ENCODE peak calls at places on chromosomes 3 and 15, in eight cellular contexts. A is MCF 10A, Q is MM.1S, R is NB4, H is cardiac muscle cell, D is ovary, K is upper lobe of right lung, F is brain microvascular endothelial cell. S is an unnamed sample.

GRCh38 chr3:186680869-186681268 is 15.1 kb downstream of the HRG start:
- DNase-seq in Q (no peak), R (no peak), D (no peak), H (no peak), A (peak), F (no peak), K (no peak), S (no peak)

GRCh38 chr3:111750278-111750884 is 108.7 kb upstream of the PHLDB2 start:
- DNase-seq in H (no peak), A (peak), K (no peak), Q (no peak), D (no peak), R (no peak), F (no peak), S (no peak)

GRCh38 chr15:59299919-59300617 is 72.6 kb downstream of the MYO1E start:
- DNase-seq in D (peak), K (peak), H (peak), Q (peak), F (peak), A (peak), R (peak), S (peak)

GRCh38 chr3:39207361-39208192 is 15.2 kb upstream of the XIRP1 start:
- DNase-seq in K (no peak), D (no peak), A (no peak), R (no peak), Q (peak), H (no peak), F (no peak), S (no peak)

GRCh38 chr3:24686764-24687163 is 192.1 kb upstream of the THRB start:
- DNase-seq in D (no peak), K (no peak), R (peak), F (peak), Q (peak), H (peak), A (no peak), S (peak)

GRCh38 chr15:64635486-64635815 is 139.9 kb downstream of the RBPMS2 start:
- DNase-seq in Q (no peak), H (peak), F (peak), D (no peak), R (peak), A (peak), K (no peak), S (no peak)

GRCh38 chr3:179948740-179949139 is 88.0 kb downstream of the PEX5L start:
- DNase-seq in F (no peak), K (no peak), A (no peak), H (no peak), D (no peak), Q (no peak), R (no peak), S (no peak)

GRCh38 chr3:147120029-147120428 is 286.3 kb downstream of the ZIC4 start:
- DNase-seq in Q (peak), R (peak), A (peak), F (no peak), D (no peak), K (no peak), H (peak), S (no peak)

GRCh38 chr3:177633671-177634207 is 436.5 kb upstream of the TBL1XR1 start:
- DNase-seq in Q (no peak), K (no peak), D (no peak), H (peak), F (peak), A (peak), R (no peak), S (no peak)

GRCh38 chr3:177126015-177126773 is 71.1 kb downstream of the TBL1XR1 start:
- DNase-seq in Q (no peak), H (peak), D (no peak), F (peak), K (no peak), R (no peak), A (peak), S (no peak)

GRCh38 chr3:13647314-13648059 is 98.6 kb downstream of the FBLN2 start:
- DNase-seq in D (no peak), R (peak), K (no peak), Q (no peak), H (peak), A (peak), F (no peak), S (peak)

GRCh38 chr3:50255251-50255615 is 13.7 kb upstream of the SEMA3B start:
- DNase-seq in R (no peak), A (peak), H (no peak), K (no peak), D (peak), Q (no peak), F (no peak), S (no peak)

GRCh38 chr15:99135194-99135593 is 30.3 kb downstream of the SYNM start:
- DNase-seq in F (no peak), D (no peak), Q (peak), K (no peak), A (no peak), H (no peak), R (no peak), S (peak)

GRCh38 chr15:68631621-68632051 is 52.8 kb downstream of the CORO2B start:
- DNase-seq in F (no peak), Q (no peak), R (no peak), D (no peak), A (no peak), K (no peak), H (no peak), S (no peak)

GRCh38 chr3:105829229-105829628 is 39.6 kb downstream of the CBLB start:
- DNase-seq in Q (no peak), K (no peak), H (peak), R (no peak), F (peak), A (no peak), D (no peak), S (peak)

GRCh38 chr3:183781246-183781645 is 44.1 kb downstream of the MAP6D1 start:
- DNase-seq in D (no peak), Q (no peak), F (no peak), H (no peak), A (no peak), R (no peak), K (no peak), S (no peak)

GRCh38 chr3:127768346-127769008 is 53.8 kb downstream of the MGLL start:
- DNase-seq in Q (no peak), H (peak), F (peak), D (no peak), A (peak), K (peak), R (peak), S (no peak)

GRCh38 chr15:89118481-89118989 is 30.3 kb downstream of the ABHD2 start:
- DNase-seq in R (no peak), F (no peak), D (no peak), Q (no peak), K (no peak), H (no peak), A (no peak), S (no peak)

GRCh38 chr3:197010556-197011351 is 18.9 kb downstream of the MELTF start:
- DNase-seq in D (no peak), K (no peak), Q (no peak), F (no peak), A (no peak), H (no peak), R (no peak), S (no peak)

GRCh38 chr3:15667484-15667883 is 65.9 kb downstream of the BTD start:
- DNase-seq in R (no peak), H (no peak), Q (no peak), F (no peak), K (no peak), A (no peak), D (no peak), S (peak)

GRCh38 chr3:11367116-11367781 is 95.1 kb downstream of the ATG7 start:
- DNase-seq in K (no peak), A (peak), D (peak), H (peak), Q (no peak), F (no peak), R (peak), S (no peak)

GRCh38 chr15:77634266-77634962 is 1.7 kb upstream of the LINGO1 start:
- DNase-seq in K (peak), F (peak), R (peak), D (peak), H (peak), Q (peak), A (peak), S (peak)

GRCh38 chr3:187274977-187275338 is 16.6 kb downstream of the MASP1 start:
- DNase-seq in F (no peak), H (no peak), R (no peak), Q (no peak), A (peak), K (no peak), D (no peak), S (no peak)

GRCh38 chr3:72310028-72310987 is 525.4 kb upstream of the PROK2 start:
- DNase-seq in R (peak), Q (peak), K (no peak), A (peak), D (no peak), F (peak), H (peak), S (peak)

GRCh38 chr3:126064627-126065258 is 19.2 kb downstream of the SLC41A3 start:
- DNase-seq in F (no peak), Q (no peak), K (no peak), R (peak), D (no peak), A (no peak), H (peak), S (no peak)

GRCh38 chr3:179895367-179895766 is 141.4 kb downstream of the PEX5L start:
- DNase-seq in D (no peak), R (no peak), A (no peak), H (no peak), Q (no peak), F (no peak), K (no peak), S (no peak)

GRCh38 chr3:151044706-151045105 is 40.8 kb upstream of the MED12L start:
- DNase-seq in R (no peak), F (peak), K (no peak), A (no peak), H (no peak), Q (no peak), D (no peak), S (no peak)

GRCh38 chr3:170482199-170482598 is 63.5 kb downstream of the CLDN11 start:
- DNase-seq in Q (no peak), A (no peak), F (no peak), H (no peak), R (no peak), D (no peak), K (no peak), S (no peak)

GRCh38 chr3:149472393-149472792 is 2.1 kb upstream of the TM4SF4 start:
- DNase-seq in F (no peak), H (peak), K (no peak), D (no peak), R (no peak), A (no peak), Q (no peak), S (no peak)

GRCh38 chr15:75195766-75196241 is 5.9 kb upstream of the C15orf39 start:
- DNase-seq in R (no peak), A (no peak), K (no peak), H (no peak), F (no peak), D (peak), Q (no peak), S (no peak)

GRCh38 chr3:149414557-149415231 is 37.2 kb upstream of the TM4SF1 start:
- DNase-seq in A (no peak), Q (no peak), R (no peak), F (no peak), K (no peak), D (no peak), H (peak), S (no peak)

GRCh38 chr3:28279770-28280169 is 38.4 kb downstream of the CMC1 start:
- DNase-seq in F (no peak), D (no peak), K (no peak), H (no peak), A (no peak), R (no peak), Q (no peak), S (no peak)

GRCh38 chr3:132290833-132291232 is 26.4 kb upstream of the ACP3 start:
- DNase-seq in F (no peak), H (peak), D (no peak), Q (no peak), K (no peak), A (peak), R (peak), S (no peak)

GRCh38 chr3:69031635-69032034 is 18.2 kb upstream of the EOGT start:
- DNase-seq in D (no peak), K (no peak), R (no peak), Q (no peak), H (peak), A (no peak), F (no peak), S (no peak)

GRCh38 chr15:88650556-88650955 is 11.7 kb downstream of the ISG20 start:
- DNase-seq in R (no peak), K (no peak), Q (no peak), H (no peak), F (no peak), D (no peak), A (no peak), S (no peak)

GRCh38 chr3:67489816-67490215 is 164.6 kb downstream of the SUCLG2 start:
- DNase-seq in R (no peak), D (no peak), H (no peak), A (no peak), F (no peak), Q (no peak), K (no peak), S (no peak)

GRCh38 chr3:123953735-123954134 is 7.3 kb downstream of the CCDC14 start:
- DNase-seq in D (no peak), H (no peak), K (no peak), A (no peak), F (no peak), Q (peak), R (no peak), S (no peak)

GRCh38 chr3:129560931-129561594 is 18.1 kb downstream of the H1-8 start:
- DNase-seq in R (peak), D (peak), Q (no peak), K (peak), F (peak), H (peak), A (no peak), S (no peak)

GRCh38 chr3:140128217-140129137 is 193.5 kb downstream of the CLSTN2 start:
- DNase-seq in D (no peak), A (peak), Q (no peak), H (peak), K (peak), R (peak), F (peak), S (peak)

GRCh38 chr15:57655809-57656208 is 50.7 kb upstream of the POLR2M start:
- DNase-seq in Q (no peak), F (no peak), R (no peak), K (no peak), H (no peak), D (no peak), A (no peak), S (no peak)
- TF ChIP-seq CTCF in Q (no peak), F (peak), R (no peak), K (no peak), H (no peak), D (no peak), A (no peak), S (no peak)

GRCh38 chr15:96583671-96584070 is 253.2 kb downstream of the NR2F2 start:
- DNase-seq in R (peak), D (no peak), Q (no peak), A (peak), H (no peak), K (no peak), F (no peak), S (no peak)
- TF ChIP-seq CTCF in R (peak), D (no peak), Q (no peak), A (no peak), H (no peak), K (no peak), F (no peak), S (no peak)

GRCh38 chr3:36135863-36136262 is 244.4 kb upstream of the STAC start:
- DNase-seq in Q (no peak), K (no peak), F (no peak), R (no peak), H (no peak), A (no peak), D (no peak), S (no peak)

GRCh38 chr3:36132214-36132613 is 248.1 kb upstream of the STAC start:
- DNase-seq in R (no peak), K (no peak), Q (no peak), D (no peak), H (no peak), A (no peak), F (no peak), S (no peak)
- TF ChIP-seq CTCF in R (peak), K (no peak), Q (peak), D (no peak), H (no peak), A (no peak), F (peak), S (no peak)

GRCh38 chr15:62691008-62691407 is 351.5 kb upstream of the TPM1 start:
- DNase-seq in K (no peak), R (no peak), H (peak), F (no peak), D (no peak), Q (no peak), A (no peak), S (no peak)
- TF ChIP-seq CTCF in K (peak), R (no peak), H (no peak), F (no peak), D (no peak), Q (no peak), A (no peak), S (no peak)